ENCODE peak calls at places on chromosomes 11 and 22, in eight cellular contexts. F is astrocyte of the spinal cord; M is vagina; O is adrenal gland; H is activated CD8-positive, alpha-beta T cell treated with anti-CD3 and anti-CD28 coated beads for 36 hours; W is fibroblast of pulmonary artery; J is stomach; E is uterus. Q is an unnamed sample.

GRCh38 chr22:35008213-35008612 is 57.7 kb upstream of the ISX start:
- DNase-seq in F (no peak), M (no peak), O (no peak), H (no peak), W (no peak), J (no peak), E (no peak), Q (no peak)

GRCh38 chr22:45450931-45451651 is 37.6 kb downstream of the RIBC2 start:
- DNase-seq in F (peak; percentile 68), M (no peak), O (no peak), H (no peak), W (peak; percentile 80), J (no peak), E (peak; percentile 65), Q (peak; percentile 97)

GRCh38 chr22:39030705-39031104 is 9.8 kb downstream of the APOBEC3D start:
- DNase-seq in F (no peak), M (no peak), O (no peak), H (no peak), W (no peak), J (no peak), E (no peak), Q (no peak)

GRCh38 chr11:429931-430456 is 11.8 kb downstream of the ANO9 start:
- DNase-seq in F (no peak), M (no peak), O (no peak), H (no peak), W (no peak), J (no peak), E (no peak), Q (no peak)

GRCh38 chr11:110093407-110094297 is 460 bp downstream of the ZC3H12C start:
- DNase-seq in F (peak; percentile 74), M (no peak), O (peak; percentile 73), H (peak; percentile 26), W (peak; percentile 72), J (peak; percentile 56), E (peak; percentile 61), Q (peak; percentile 51)

GRCh38 chr22:36467946-36468345 is 13.5 kb downstream of the TXN2 start:
- DNase-seq in F (peak; percentile 97), M (no peak), O (no peak), H (peak; percentile 28), W (peak; percentile 94), J (no peak), E (no peak), Q (peak; percentile 97)

GRCh38 chr22:34973926-34974325 is 92.0 kb upstream of the ISX start:
- DNase-seq in F (peak; percentile 1), M (no peak), O (no peak), H (no peak), W (no peak), J (no peak), E (no peak), Q (no peak)

GRCh38 chr11:117421041-117421440 is 93.4 kb downstream of the CEP164 start:
- DNase-seq in F (no peak), M (no peak), O (no peak), H (no peak), W (no peak), J (peak; percentile 22), E (no peak), Q (no peak)

GRCh38 chr11:127902405-127902804 is 685.0 kb downstream of the ETS1 start:
- DNase-seq in F (no peak), M (no peak), O (peak; percentile 55), H (no peak), W (no peak), J (no peak), E (no peak), Q (no peak)

GRCh38 chr11:125627236-125627910 is 2.4 kb downstream of the CHEK1 start:
- DNase-seq in F (peak; percentile 58), M (no peak), O (no peak), H (no peak), W (peak; percentile 18), J (no peak), E (no peak), Q (peak; percentile 31)

GRCh38 chr11:12007769-12008737 is at the start of gene DKK3:
- DNase-seq in F (no peak), M (no peak), O (no peak), H (peak; percentile 8), W (peak; percentile 27), J (no peak), E (no peak), Q (peak; percentile 34)

GRCh38 chr22:37167176-37167980 is 17.7 kb upstream of the IL2RB start:
- DNase-seq in F (no peak), M (no peak), O (no peak), H (peak; percentile 7), W (no peak), J (no peak), E (no peak), Q (no peak)

GRCh38 chr11:124872741-124873140 is 7.5 kb downstream of the ROBO3 start:
- DNase-seq in F (no peak), M (no peak), O (no peak), H (no peak), W (no peak), J (no peak), E (no peak), Q (no peak)

GRCh38 chr11:60378359-60378758 is at the start of gene MS4A7:
- DNase-seq in F (no peak), M (no peak), O (peak; percentile 67), H (no peak), W (no peak), J (no peak), E (no peak), Q (no peak)

GRCh38 chr11:44970293-44970692 is 19.6 kb upstream of the TP53I11 start:
- DNase-seq in F (no peak), M (no peak), O (no peak), H (no peak), W (no peak), J (no peak), E (no peak), Q (no peak)

GRCh38 chr22:32457031-32457430 is 7.2 kb downstream of the BPIFC start:
- DNase-seq in F (no peak), M (peak; percentile 20), O (no peak), H (no peak), W (no peak), J (no peak), E (no peak), Q (no peak)

GRCh38 chr22:46914916-46915894 is 152.8 kb downstream of the TBC1D22A start:
- DNase-seq in F (no peak), M (no peak), O (no peak), H (no peak), W (no peak), J (no peak), E (no peak), Q (no peak)

GRCh38 chr22:27880778-27881394 is 38.2 kb downstream of the PITPNB start:
- DNase-seq in F (peak; percentile 85), M (no peak), O (peak; percentile 72), H (peak; percentile 27), W (peak; percentile 89), J (no peak), E (no peak), Q (peak; percentile 86)

GRCh38 chr22:20550057-20550817 is 42.8 kb downstream of the MED15 start:
- DNase-seq in F (no peak), M (no peak), O (no peak), H (no peak), W (no peak), J (no peak), E (peak; percentile 14), Q (no peak)

GRCh38 chr22:30396871-30397655 is at the start of gene SEC14L2:
- DNase-seq in F (peak; percentile 38), M (no peak), O (peak; percentile 72), H (peak; percentile 75), W (peak; percentile 47), J (peak; percentile 79), E (peak; percentile 73), Q (peak; percentile 26)

GRCh38 chr22:23686416-23687024 is 4.3 kb upstream of the RGL4 start:
- DNase-seq in F (no peak), M (no peak), O (peak; percentile 33), H (no peak), W (no peak), J (peak; percentile 10), E (peak; percentile 4), Q (no peak)

GRCh38 chr22:26445577-26446275 is 16.7 kb downstream of the ASPHD2 start:
- DNase-seq in F (no peak), M (no peak), O (no peak), H (no peak), W (no peak), J (peak; percentile 21), E (no peak), Q (no peak)

GRCh38 chr11:110362916-110363574 is 66.6 kb upstream of the RDX start:
- DNase-seq in F (no peak), M (no peak), O (peak; percentile 66), H (no peak), W (peak; percentile 54), J (peak; percentile 39), E (no peak), Q (no peak)

GRCh38 chr11:67292671-67293070 is 3.6 kb downstream of the ANKRD13D start:
- DNase-seq in F (no peak), M (no peak), O (no peak), H (no peak), W (no peak), J (no peak), E (no peak), Q (peak; percentile 24)
- TF ChIP-seq CTCF in F (no peak), M (no peak), O (no peak), H (no peak), W (no peak), J (no peak), E (no peak), Q (no peak)

DNA sequence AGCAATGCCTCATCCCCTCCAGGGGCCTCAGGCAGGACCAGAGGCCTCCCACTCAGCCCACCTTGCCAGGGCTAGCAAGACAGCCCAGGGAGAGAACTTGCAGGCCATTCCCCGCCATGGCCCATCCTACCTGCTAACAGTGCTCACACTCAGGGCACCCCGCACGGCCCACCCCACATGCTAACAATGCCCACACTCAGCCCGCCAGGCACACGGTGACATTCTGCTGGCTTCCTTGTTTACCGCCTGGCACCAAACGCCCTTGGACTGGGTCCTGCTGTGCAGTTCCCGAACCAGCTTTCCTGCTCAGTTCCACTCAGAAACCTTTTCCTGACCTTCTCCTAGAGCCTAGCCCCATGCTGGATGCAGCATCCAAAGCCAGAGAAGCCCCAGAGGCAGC is 33.5 kb upstream of the FADD start:
- DNase-seq in F (no peak), M (no peak), O (no peak), H (no peak), W (no peak), J (peak; percentile 83), E (no peak), Q (no peak)
- TF ChIP-seq CTCF in F (no peak), M (no peak), O (no peak), H (no peak), W (no peak), J (no peak), E (no peak), Q (no peak)

DNA sequence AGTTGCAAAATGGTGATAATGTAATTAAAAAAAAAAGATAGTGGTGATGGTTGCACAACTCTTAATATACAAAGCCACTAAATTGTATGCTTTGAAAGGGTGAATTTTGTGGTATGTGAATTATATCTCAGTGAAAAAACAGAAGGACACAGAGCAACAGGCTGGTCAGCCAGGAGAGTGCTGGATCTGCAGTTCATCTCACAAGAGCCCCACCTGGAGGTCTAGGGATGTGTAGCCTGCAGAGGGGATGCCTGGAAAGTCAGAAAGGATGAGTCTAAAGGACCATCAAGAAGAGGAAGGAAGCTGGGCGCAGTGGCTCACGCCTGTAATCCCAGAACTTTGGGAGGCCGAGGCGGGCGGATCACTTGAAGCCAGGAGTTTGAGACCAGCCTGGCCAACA is 9.0 kb downstream of the POLR3H start:
- DNase-seq in F (no peak), M (no peak), O (no peak), H (no peak), W (no peak), J (no peak), E (no peak), Q (no peak)
- TF ChIP-seq CTCF in F (peak; percentile 52), M (no peak), O (no peak), H (no peak), W (peak; percentile 27), J (no peak), E (no peak), Q (peak; percentile 25)

GRCh38 chr11:61891331-61892084 is at the start of gene FADS3:
- DNase-seq in F (peak; percentile 76), M (no peak), O (peak; percentile 91), H (peak; percentile 68), W (peak; percentile 76), J (peak; percentile 91), E (peak; percentile 87), Q (peak; percentile 69)
- TF ChIP-seq CTCF in F (no peak), M (no peak), O (peak; percentile 11), H (no peak), W (no peak), J (no peak), E (no peak), Q (no peak)

Q was measured in IMR-90.